ENCODE peak calls at places on chromosome X, in five cellular contexts. W is SJSA1, K is fibroblast of gingiva, C is right cardiac atrium, Q is glomerular endothelial cell. B is an unnamed sample.

GRCh38 chrX:123884809-123885408 is 25.1 kb downstream of the XIAP start:
- DNase-seq in W (peak), K (peak), C (no peak), Q (no peak), B (no peak)

GRCh38 chrX:39857780-39858179 is 240.0 kb downstream of the BCOR start:
- DNase-seq in W (no peak), K (no peak), C (no peak), Q (no peak), B (no peak)

GRCh38 chrX:120316587-120317283 is 5.5 kb upstream of the TMEM255A start:
- DNase-seq in W (peak), K (no peak), C (no peak), Q (no peak), B (no peak)

GRCh38 chrX:121641560-121641959 is 594.1 kb downstream of the GLUD2 start:
- DNase-seq in W (peak), K (peak), C (no peak), Q (no peak), B (no peak)

GRCh38 chrX:70013483-70014222 is 36.1 kb downstream of the AWAT2 start:
- DNase-seq in W (no peak), K (peak), C (peak), Q (no peak), B (peak)

GRCh38 chrX:70769659-70770232 is 138.8 kb downstream of the TEX11 start:
- DNase-seq in W (no peak), K (no peak), C (no peak), Q (no peak), B (no peak)

GRCh38 chrX:1334854-1335253 is 1.7 kb upstream of the IL3RA start:
- DNase-seq in W (no peak), K (no peak), C (no peak), Q (no peak), B (no peak)

GRCh38 chrX:69165116-69165651 is at the start of gene PJA1:
- DNase-seq in W (peak), K (peak), C (peak), Q (no peak), B (peak)

GRCh38 chrX:72142094-72142843 is 10.6 kb upstream of the RTL5 start:
- DNase-seq in W (no peak), K (no peak), C (no peak), Q (no peak), B (no peak)

GRCh38 chrX:40444798-40445496 is 135.8 kb upstream of the ATP6AP2 start:
- DNase-seq in W (no peak), K (no peak), C (no peak), Q (no peak), B (no peak)

B was measured in islet precursor cell.